ENCODE peak calls at places on chromosome 3, in six cellular contexts. I, A, L, W, P and K are unnamed samples.

GRCh38 chr3:12990781-12991480 is 82.3 kb downstream of the IQSEC1 start:
- DNase-seq in P (no peak), L (no peak), W (peak; percentile 33), I (peak; percentile 40), A (peak; percentile 42), K (peak; percentile 91)

GRCh38 chr3:123499316-123499715 is 50.4 kb upstream of the ADCY5 start:
- DNase-seq in A (no peak), P (no peak), L (no peak), I (peak; percentile 45), W (peak; percentile 36), K (no peak)

GRCh38 chr3:74847093-74847492 is 232.6 kb upstream of the CNTN3 start:
- DNase-seq in I (no peak), P (no peak), W (no peak), L (no peak), A (no peak), K (no peak)

GRCh38 chr3:61053781-61054496 is 197.3 kb downstream of the FHIT start:
- DNase-seq in I (no peak), P (no peak), L (no peak), A (no peak), W (no peak), K (no peak)

GRCh38 chr3:10263549-10264363 is 15.5 kb downstream of the TATDN2 start:
- DNase-seq in L (no peak), I (peak; percentile 62), W (peak; percentile 62), A (peak; percentile 92), P (no peak), K (no peak)

GRCh38 chr3:195849322-195850074 is 37.8 kb upstream of the MUC4 start:
- DNase-seq in W (peak; percentile 53), I (no peak), A (no peak), P (no peak), L (no peak), K (no peak)

GRCh38 chr3:122076414-122077292 is 21.5 kb downstream of the CD86 start:
- DNase-seq in P (no peak), I (no peak), W (no peak), L (no peak), A (no peak), K (no peak)

GRCh38 chr3:35965908-35966307 is 326.6 kb downstream of the ARPP21 start:
- DNase-seq in W (peak; percentile 70), A (no peak), P (no peak), L (no peak), I (peak; percentile 67), K (peak; percentile 22)

GRCh38 chr3:34106879-34107278 is 308.4 kb downstream of the PDCD6IP start:
- DNase-seq in L (no peak), P (no peak), I (peak; percentile 10), A (peak; percentile 90), W (peak; percentile 10), K (peak; percentile 14)

GRCh38 chr3:156553705-156554356 is 1.1 kb downstream of the SSR3 start:
- DNase-seq in L (no peak), P (no peak), A (peak; percentile 49), W (peak; percentile 79), I (peak; percentile 75), K (no peak)

GRCh38 chr3:109137766-109138165 is 1.2 kb downstream of the C3orf85 start:
- DNase-seq in L (no peak), W (no peak), A (no peak), P (no peak), I (no peak), K (no peak)

GRCh38 chr3:40452876-40453730 is 4.0 kb upstream of the RPL14 start:
- DNase-seq in A (peak; percentile 99), P (peak; percentile 99), L (peak; percentile 98), I (peak; percentile 99), W (peak; percentile 99), K (peak; percentile 96)

GRCh38 chr3:40452562-40452875 is 4.6 kb upstream of the RPL14 start:
- DNase-seq in W (no peak), A (no peak), L (no peak), I (no peak), P (no peak), K (no peak)

GRCh38 chr3:40455328-40455727 is 1.8 kb upstream of the RPL14 start:
- DNase-seq in L (no peak), P (no peak), W (no peak), A (no peak), I (no peak), K (no peak)

GRCh38 chr3:40452057-40452456 is 5.1 kb upstream of the RPL14 start:
- DNase-seq in P (no peak), A (no peak), I (no peak), L (no peak), W (no peak), K (no peak)

GRCh38 chr3:40453933-40454332 is 3.2 kb upstream of the RPL14 start:
- DNase-seq in I (no peak), W (no peak), P (no peak), A (no peak), L (no peak), K (no peak)
- H3K4me3 ChIP-seq in I (peak overlapping the region; percentile 63), W (peak overlapping the region; percentile 27), P (peak overlapping the region; percentile 61), A (peak overlapping the region; percentile 90), L (peak overlapping the region; percentile 67), K (peak overlapping the region; percentile 92)

GRCh38 chr3:161101609-161102008 is 3.5 kb downstream of the B3GALNT1 start:
- DNase-seq in I (no peak), L (no peak), A (no peak), W (no peak), P (no peak), K (no peak)

GRCh38 chr3:161100994-161101393 is 4.2 kb downstream of the B3GALNT1 start:
- DNase-seq in I (no peak), P (peak; percentile 29), A (no peak), L (no peak), W (no peak), K (no peak)

GRCh38 chr3:161096771-161097367 is 8.3 kb downstream of the B3GALNT1 start:
- DNase-seq in W (peak; percentile 6), A (peak; percentile 83), L (no peak), I (no peak), P (no peak), K (no peak)
- TF ChIP-seq CTCF in W (peak; percentile 32), A (peak; percentile 79), L (peak; percentile 39), I (peak; percentile 5), P (no peak), K (peak; percentile 49)

DNA sequence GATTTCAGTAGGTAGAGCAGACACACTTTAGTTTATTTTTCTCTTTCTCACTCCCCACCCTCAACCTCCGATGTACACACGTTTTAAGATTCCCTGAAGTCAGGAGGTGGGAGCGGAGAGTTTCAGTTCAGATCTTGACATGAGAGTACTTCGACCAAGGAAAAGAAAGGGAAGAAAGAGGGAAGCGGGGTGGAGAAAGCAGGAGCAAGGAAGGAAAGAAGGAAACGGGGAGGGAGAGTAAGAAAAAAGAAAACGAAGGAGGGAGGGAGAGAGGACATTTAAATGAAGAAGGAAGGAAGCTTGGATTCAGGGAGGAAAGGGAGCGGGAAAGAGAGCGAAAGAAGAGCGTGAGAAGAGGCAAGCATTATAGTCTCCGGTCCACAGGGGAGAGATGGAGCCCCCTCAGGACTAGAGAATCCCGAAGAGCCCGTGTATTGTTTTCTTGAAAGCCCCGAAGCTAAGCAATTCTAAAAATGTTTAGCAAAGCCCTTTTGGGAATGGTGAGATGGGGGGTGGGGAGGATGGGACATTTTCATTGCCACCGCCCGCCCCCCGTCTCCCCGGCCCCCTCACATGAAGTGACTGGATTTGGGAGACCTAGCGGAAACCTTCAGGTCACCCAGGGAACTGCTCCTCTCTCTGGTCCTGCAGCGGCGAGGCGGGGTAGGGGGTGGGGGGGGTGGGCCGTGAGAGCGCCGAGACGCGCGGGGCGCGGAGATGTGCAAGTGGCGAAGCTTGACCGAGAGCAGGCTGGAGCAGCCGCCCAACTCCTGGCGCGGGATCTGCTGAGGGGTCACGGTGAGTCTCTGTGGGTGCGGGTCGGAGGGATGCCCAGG is 942 bp upstream of the MME start:
- DNase-seq in A (peak; percentile 50), W (peak; percentile 36), L (peak; percentile 66), I (peak; percentile 70), P (no peak), K (no peak)
- H3K4me3 ChIP-seq in A (peak overlapping the region; percentile 89), W (peak overlapping the region; percentile 57), L (peak overlapping the region; percentile 70), I (peak overlapping the region; percentile 71), P (peak overlapping the region; percentile 60), K (peak overlapping the region; percentile 76)

GRCh38 chr3:14208168-14208567 is 29.6 kb downstream of the LSM3 start:
- DNase-seq in I (no peak), W (no peak), A (no peak), L (no peak), P (no peak), K (no peak)

GRCh38 chr3:14204605-14205284 is 26.1 kb downstream of the LSM3 start:
- DNase-seq in A (no peak), L (no peak), P (no peak), W (peak; percentile 67), I (peak; percentile 73), K (no peak)

GRCh38 chr3:14203521-14204079 is 25.0 kb downstream of the LSM3 start:
- DNase-seq in A (peak; percentile 88), W (peak; percentile 91), L (peak; percentile 85), I (peak; percentile 92), P (peak; percentile 58), K (peak; percentile 46)

GRCh38 chr3:14208977-14209394 is 30.4 kb downstream of the LSM3 start:
- DNase-seq in L (no peak), A (no peak), I (peak; percentile 57), W (peak; percentile 58), P (no peak), K (no peak)

DNA sequence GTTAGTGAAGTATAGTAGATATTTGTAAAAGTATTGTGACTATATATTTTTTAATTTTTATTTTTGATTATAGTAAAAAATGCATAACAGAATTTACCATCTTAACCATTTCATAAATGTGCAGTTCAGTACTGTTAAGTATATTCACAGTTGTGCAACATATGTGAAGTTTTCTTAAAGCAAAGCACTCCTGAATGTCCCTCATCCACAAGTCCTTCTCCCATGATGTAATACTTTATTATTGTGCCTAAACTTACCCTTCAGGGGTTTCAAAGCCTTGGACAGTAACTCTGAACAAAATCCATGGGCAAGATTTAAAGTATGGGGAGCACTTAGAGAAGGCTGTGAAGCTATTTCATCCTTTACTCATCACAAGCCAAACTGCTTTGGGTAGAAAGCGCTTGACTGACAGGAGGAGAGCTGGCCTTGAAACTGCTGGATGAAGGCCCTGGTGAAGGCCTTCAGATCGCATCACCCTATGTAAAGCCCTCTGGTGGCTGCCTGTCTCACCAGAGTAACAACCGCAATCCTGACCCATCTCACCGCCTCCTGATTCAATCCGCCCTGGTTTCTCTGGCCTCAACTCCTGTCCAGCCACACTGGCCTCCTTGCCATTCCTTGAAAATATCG is 28.0 kb downstream of the LSM3 start:
- DNase-seq in L (no peak), A (peak; percentile 75), I (no peak), W (no peak), P (no peak), K (no peak)
- TF ChIP-seq CTCF in L (no peak), A (peak; percentile 72), I (no peak), W (no peak), P (no peak), K (no peak)

GRCh38 chr3:5006755-5007202 is 27.5 kb downstream of the BHLHE40 start:
- DNase-seq in W (no peak), P (no peak), I (no peak), L (no peak), A (peak; percentile 55), K (no peak)
- H3K4me3 ChIP-seq in W (no peak overlapping the region), P (no peak overlapping the region), I (no peak overlapping the region), L (no peak overlapping the region), A (no peak overlapping the region), K (no peak overlapping the region)

GRCh38 chr3:174440741-174441587 is 418.2 kb upstream of the NAALADL2 start:
- DNase-seq in A (peak; percentile 94), P (peak; percentile 90), L (peak; percentile 56), I (peak; percentile 95), W (peak; percentile 95), K (peak; percentile 58)
- TF ChIP-seq CTCF in A (peak; percentile 20), P (no peak), L (no peak), I (no peak), W (no peak), K (no peak)

GRCh38 chr3:197952440-197952839 is 2.5 kb downstream of the RPL35A start:
- DNase-seq in A (no peak), I (no peak), L (no peak), W (no peak), P (no peak), K (no peak)
- H3K4me3 ChIP-seq in A (peak overlapping the region; percentile 94), I (no peak overlapping the region), L (peak overlapping the region; percentile 100), W (no peak overlapping the region), P (no peak overlapping the region), K (peak overlapping the region; percentile 86)